ENCODE peak calls at places on chromosomes 4 and X, in six cellular contexts. One of them, this sample, is unnamed. For H3K9me3 and H3K4me1, the result is how much of the 10 kb centered on the place peaks cover.

GRCh38 chr4:101201421-101201820 is 145.9 kb downstream of the PPP3CA start:
- DNase-seq in aorta: no peak
- DNase-seq in neuronal stem cell: no peak
- DNase-seq in spleen: no peak
- DNase-seq in A673: no peak
- DNase-seq in MM.1S: no peak
- DNase-seq in this sample: no peak

GRCh38 chrX:133337250-133337649 is 78.0 kb downstream of the GPC4 start:
- DNase-seq in neuronal stem cell: no peak
- DNase-seq in MM.1S: no peak
- DNase-seq in aorta: no peak
- DNase-seq in spleen: no peak
- DNase-seq in A673: peak
- DNase-seq in this sample: no peak

GRCh38 chr4:155522201-155522600 is 144.4 kb upstream of the GUCY1A1 start:
- DNase-seq in MM.1S: no peak
- DNase-seq in aorta: no peak
- DNase-seq in A673: no peak
- DNase-seq in spleen: no peak
- DNase-seq in neuronal stem cell: no peak
- DNase-seq in this sample: no peak

GRCh38 chr4:121192500-121192899 is 28.4 kb upstream of the TNIP3 start:
- DNase-seq in A673: peak
- DNase-seq in MM.1S: peak
- DNase-seq in spleen: no peak
- DNase-seq in aorta: no peak
- DNase-seq in neuronal stem cell: peak
- DNase-seq in this sample: peak

GRCh38 chrX:30215357-30215843 is at the start of gene MAGEB2:
- DNase-seq in MM.1S: no peak
- DNase-seq in spleen: no peak
- DNase-seq in neuronal stem cell: no peak
- DNase-seq in A673: no peak
- DNase-seq in aorta: no peak
- DNase-seq in this sample: no peak

GRCh38 chr4:185426960-185427688 is 1.4 kb upstream of the UFSP2 start:
- DNase-seq in MM.1S: no peak
- DNase-seq in aorta: no peak
- DNase-seq in spleen: no peak
- DNase-seq in neuronal stem cell: no peak
- DNase-seq in A673: no peak
- DNase-seq in this sample: no peak

GRCh38 chr4:118732591-118733330 is 47.6 kb downstream of the METTL14 start:
- DNase-seq in aorta: no peak
- DNase-seq in A673: no peak
- DNase-seq in neuronal stem cell: no peak
- DNase-seq in spleen: no peak
- DNase-seq in MM.1S: no peak
- DNase-seq in this sample: no peak

GRCh38 chr4:1981251-1982055 is 27.3 kb downstream of the NELFA start:
- DNase-seq in A673: peak
- DNase-seq in aorta: no peak
- DNase-seq in neuronal stem cell: no peak
- DNase-seq in MM.1S: no peak
- DNase-seq in spleen: peak
- DNase-seq in this sample: peak

GRCh38 chrX:5746231-5746630 is 482.4 kb downstream of the NLGN4X start:
- DNase-seq in A673: peak
- DNase-seq in aorta: no peak
- DNase-seq in spleen: no peak
- DNase-seq in MM.1S: no peak
- DNase-seq in neuronal stem cell: no peak
- DNase-seq in this sample: no peak

GRCh38 chr4:99834569-99834968 is 17.9 kb downstream of the DAPP1 start:
- DNase-seq in MM.1S: no peak
- DNase-seq in spleen: no peak
- DNase-seq in A673: no peak
- DNase-seq in aorta: no peak
- DNase-seq in neuronal stem cell: no peak
- DNase-seq in this sample: no peak

GRCh38 chrX:150499240-150499639 is 69.2 kb upstream of the MTM1 start:
- DNase-seq in A673: no peak
- DNase-seq in neuronal stem cell: no peak
- DNase-seq in spleen: no peak
- DNase-seq in MM.1S: no peak
- DNase-seq in aorta: no peak
- DNase-seq in this sample: no peak

GRCh38 chr4:183492791-183493221 is 12.1 kb upstream of the ING2 start:
- DNase-seq in aorta: no peak
- DNase-seq in spleen: no peak
- DNase-seq in neuronal stem cell: no peak
- DNase-seq in MM.1S: no peak
- DNase-seq in A673: no peak
- DNase-seq in this sample: no peak

GRCh38 chr4:115834441-115834840 is 721.0 kb upstream of the NDST4 start:
- DNase-seq in MM.1S: no peak
- DNase-seq in aorta: no peak
- DNase-seq in spleen: no peak
- DNase-seq in A673: no peak
- DNase-seq in neuronal stem cell: no peak
- DNase-seq in this sample: no peak

GRCh38 chr4:113223001-113223400 is 173.5 kb downstream of the ANK2 start:
- DNase-seq in MM.1S: no peak
- DNase-seq in neuronal stem cell: no peak
- DNase-seq in aorta: no peak
- DNase-seq in A673: no peak
- DNase-seq in spleen: no peak
- DNase-seq in this sample: no peak
- H3K4me3 ChIP-seq in MM.1S: no peak
- H3K4me3 ChIP-seq in neuronal stem cell: no peak
- H3K4me3 ChIP-seq in aorta: no peak
- H3K4me3 ChIP-seq in A673: no peak
- H3K4me3 ChIP-seq in spleen: no peak
- H3K4me3 ChIP-seq in this sample: no peak

DNA sequence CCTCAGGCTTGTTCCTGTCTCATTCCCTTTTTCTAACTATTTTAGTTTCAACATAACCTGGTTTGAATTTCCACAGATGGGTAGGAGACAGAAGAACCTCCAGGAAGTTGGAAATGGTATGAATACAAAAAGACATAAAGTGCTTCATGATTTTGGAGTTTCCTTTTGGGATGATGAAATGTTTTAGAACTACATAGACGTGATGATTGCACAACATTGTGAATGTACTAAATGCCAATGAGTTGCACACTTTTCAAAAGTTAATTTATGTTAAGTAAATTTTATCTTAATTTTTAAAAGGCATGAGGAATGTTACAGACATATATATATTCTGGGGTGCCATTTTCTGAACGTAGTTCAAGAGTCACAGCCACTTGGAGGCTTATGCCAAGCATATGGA is 41.1 kb upstream of the IBSP start:
- DNase-seq in neuronal stem cell: no peak
- DNase-seq in A673: no peak
- DNase-seq in spleen: no peak
- DNase-seq in MM.1S: no peak
- DNase-seq in aorta: no peak
- DNase-seq in this sample: no peak
- H3K9me3 ChIP-seq in neuronal stem cell: under half
- H3K9me3 ChIP-seq in A673: under half
- H3K9me3 ChIP-seq in spleen: under half
- H3K9me3 ChIP-seq in MM.1S: under half
- H3K9me3 ChIP-seq in aorta: under half
- H3K9me3 ChIP-seq in this sample: under half

DNA sequence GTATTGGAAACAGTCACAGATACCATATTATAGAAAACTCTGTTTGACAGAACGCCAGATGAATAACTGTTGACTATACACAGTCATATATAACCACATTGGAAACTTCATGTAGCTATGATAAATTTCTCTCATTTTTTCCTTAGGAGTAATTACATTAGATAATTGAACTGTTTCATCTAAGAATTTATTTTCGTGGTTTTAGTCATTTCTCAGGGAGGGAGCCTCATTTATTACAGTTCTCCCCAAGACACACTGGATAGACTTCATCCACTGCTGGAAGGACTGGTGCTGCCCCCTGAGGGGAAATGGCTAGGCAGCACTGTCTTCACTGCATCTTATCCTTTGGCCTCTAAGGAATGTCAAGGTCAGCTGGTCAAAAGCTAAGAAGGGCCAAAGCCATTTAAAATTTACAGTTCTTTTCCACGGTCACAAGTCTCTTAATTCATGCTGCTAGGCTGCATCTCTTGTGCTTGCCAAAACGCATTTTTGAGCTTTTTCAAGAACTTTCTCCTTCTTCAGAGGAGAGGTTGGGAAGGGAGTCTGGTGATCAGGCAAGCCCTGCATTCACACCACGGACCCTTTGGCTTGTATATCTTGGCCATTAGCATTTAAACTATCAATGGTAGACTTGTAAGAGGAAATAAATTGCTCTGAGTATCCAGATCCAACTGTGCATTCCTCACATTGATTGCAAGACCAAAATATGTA is 145.1 kb downstream of the CBR4 start:
- DNase-seq in neuronal stem cell: no peak
- DNase-seq in aorta: no peak
- DNase-seq in MM.1S: no peak
- DNase-seq in spleen: no peak
- DNase-seq in A673: no peak
- DNase-seq in this sample: peak
- H3K4me1 ChIP-seq in neuronal stem cell: under half
- H3K4me1 ChIP-seq in aorta: under half
- H3K4me1 ChIP-seq in MM.1S: under half
- H3K4me1 ChIP-seq in spleen: under half
- H3K4me1 ChIP-seq in A673: under half
- H3K4me1 ChIP-seq in this sample: under half

DNA sequence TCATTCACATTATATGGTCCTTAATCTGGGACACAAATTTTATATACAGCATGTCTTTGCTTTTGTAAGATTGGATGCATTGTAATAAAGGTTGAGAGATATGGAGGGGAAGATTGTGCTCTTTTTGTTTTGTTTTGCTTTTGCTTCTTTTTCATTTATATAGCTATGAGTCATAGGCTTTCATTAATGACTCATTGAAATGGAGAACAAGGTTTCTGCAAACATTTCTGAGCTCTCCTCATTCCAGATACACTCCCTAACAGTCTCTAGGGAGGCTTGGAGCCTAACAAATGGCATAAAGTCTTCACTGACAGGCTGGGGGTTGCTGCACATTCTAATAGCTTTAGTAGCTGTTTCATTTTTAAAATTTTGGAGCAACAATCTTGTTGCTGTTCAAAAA is 21.4 kb downstream of the PCDH18 start:
- DNase-seq in neuronal stem cell: no peak
- DNase-seq in aorta: no peak
- DNase-seq in MM.1S: no peak
- DNase-seq in spleen: no peak
- DNase-seq in A673: peak
- DNase-seq in this sample: peak
- H3K4me3 ChIP-seq in neuronal stem cell: no peak
- H3K4me3 ChIP-seq in aorta: no peak
- H3K4me3 ChIP-seq in MM.1S: no peak
- H3K4me3 ChIP-seq in spleen: no peak
- H3K4me3 ChIP-seq in A673: no peak
- H3K4me3 ChIP-seq in this sample: no peak

GRCh38 chrX:619451-619811 is 11.2 kb upstream of the SHOX start:
- DNase-seq in A673: no peak
- DNase-seq in aorta: peak
- DNase-seq in MM.1S: no peak
- DNase-seq in spleen: no peak
- DNase-seq in neuronal stem cell: no peak
- DNase-seq in this sample: no peak
- H3K9me3 ChIP-seq in A673: under half
- H3K9me3 ChIP-seq in aorta: under half
- H3K9me3 ChIP-seq in MM.1S: under half
- H3K9me3 ChIP-seq in spleen: under half
- H3K9me3 ChIP-seq in neuronal stem cell: under half
- H3K9me3 ChIP-seq in this sample: under half

GRCh38 chr4:145406970-145407369 is 74.7 kb upstream of the SMAD1 start:
- DNase-seq in MM.1S: no peak
- DNase-seq in spleen: no peak
- DNase-seq in neuronal stem cell: no peak
- DNase-seq in A673: no peak
- DNase-seq in aorta: no peak
- DNase-seq in this sample: no peak
- H3K4me1 ChIP-seq in MM.1S: under half
- H3K4me1 ChIP-seq in spleen: under half
- H3K4me1 ChIP-seq in neuronal stem cell: under half
- H3K4me1 ChIP-seq in A673: under half
- H3K4me1 ChIP-seq in aorta: under half
- H3K4me1 ChIP-seq in this sample: under half

GRCh38 chr4:151226004-151226932 is 50.7 kb upstream of the PRSS48 start:
- DNase-seq in MM.1S: no peak
- DNase-seq in neuronal stem cell: no peak
- DNase-seq in aorta: no peak
- DNase-seq in spleen: no peak
- DNase-seq in A673: no peak
- DNase-seq in this sample: no peak
- H3K4me3 ChIP-seq in MM.1S: no peak
- H3K4me3 ChIP-seq in neuronal stem cell: no peak
- H3K4me3 ChIP-seq in aorta: peak
- H3K4me3 ChIP-seq in spleen: no peak
- H3K4me3 ChIP-seq in A673: no peak
- H3K4me3 ChIP-seq in this sample: no peak

DNA sequence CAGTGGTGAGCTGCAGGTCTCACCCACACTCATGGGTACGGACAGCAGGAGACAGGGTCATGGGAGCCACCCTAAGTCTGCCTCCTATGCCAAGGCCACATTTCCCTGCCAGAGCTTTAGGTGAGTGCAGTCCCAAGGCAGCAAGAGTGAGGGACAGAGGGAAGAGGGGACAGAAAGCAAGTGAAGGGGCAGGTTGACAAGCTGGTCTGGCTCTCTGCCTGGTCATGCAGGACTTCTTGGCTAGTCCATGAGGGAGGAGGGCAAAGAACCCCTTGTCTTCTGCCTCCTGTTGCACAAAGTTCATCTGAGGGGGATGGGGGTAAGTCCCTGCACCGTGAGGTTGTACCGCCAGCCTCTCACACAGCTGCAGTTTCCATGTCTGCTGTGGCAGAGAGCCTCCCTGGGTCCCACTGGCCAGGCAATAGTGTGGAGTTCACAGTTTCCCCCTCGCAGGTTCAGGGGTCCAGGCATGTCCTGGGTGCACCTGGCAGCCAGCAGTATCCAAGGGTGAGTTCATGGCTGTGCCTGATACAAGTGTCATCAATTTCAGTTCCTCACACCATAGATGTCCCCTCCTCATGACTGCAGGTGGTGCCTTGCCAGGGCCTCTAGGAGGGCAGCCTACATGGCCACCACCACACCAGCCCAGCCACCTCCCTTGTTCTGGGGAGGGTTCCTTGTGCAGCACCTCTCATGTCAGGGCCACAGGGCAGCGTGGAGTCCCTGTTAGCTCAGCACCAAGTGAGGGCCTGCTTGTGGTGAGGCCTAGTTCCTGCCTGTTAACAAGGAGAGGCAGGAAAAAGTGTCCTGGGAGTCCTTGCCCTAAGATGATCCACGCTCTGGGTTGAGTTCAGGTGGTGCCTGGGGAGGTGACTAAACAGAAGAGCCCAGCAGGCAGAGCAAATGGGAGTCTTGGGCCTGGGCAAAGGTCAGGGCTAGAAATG is 72.5 kb downstream of the ADRA2C start:
- DNase-seq in MM.1S: no peak
- DNase-seq in neuronal stem cell: no peak
- DNase-seq in A673: no peak
- DNase-seq in spleen: no peak
- DNase-seq in aorta: no peak
- DNase-seq in this sample: no peak
- H3K9me3 ChIP-seq in MM.1S: under half
- H3K9me3 ChIP-seq in neuronal stem cell: under half
- H3K9me3 ChIP-seq in A673: under half
- H3K9me3 ChIP-seq in spleen: under half
- H3K9me3 ChIP-seq in aorta: under half
- H3K9me3 ChIP-seq in this sample: under half

This sample was measured in HAP-1.